ENCODE peak calls at places on chromosome 15, in five cellular contexts. One of them, this sample, is unnamed.

GRCh38 chr15:98724017-98724416 is 75.7 kb downstream of the IGF1R start:
- DNase-seq in GM20000: no peak
- DNase-seq in IMR-90: no peak
- DNase-seq in mesothelial cell of epicardium: no peak
- DNase-seq in neural crest cell: no peak
- DNase-seq in this sample: no peak

GRCh38 chr15:35060591-35060990 is 24.5 kb downstream of the NANOGP8 start:
- DNase-seq in mesothelial cell of epicardium: no peak
- DNase-seq in neural crest cell: no peak
- DNase-seq in IMR-90: no peak
- DNase-seq in GM20000: no peak
- DNase-seq in this sample: no peak

GRCh38 chr15:68531794-68532193 is 47.0 kb upstream of the CORO2B start:
- DNase-seq in GM20000: no peak
- DNase-seq in neural crest cell: no peak
- DNase-seq in mesothelial cell of epicardium: no peak
- DNase-seq in IMR-90: no peak
- DNase-seq in this sample: no peak

GRCh38 chr15:73957276-73957675 is 31.0 kb downstream of the LOXL1 start:
- DNase-seq in neural crest cell: no peak
- DNase-seq in IMR-90: no peak
- DNase-seq in GM20000: no peak
- DNase-seq in mesothelial cell of epicardium: no peak
- DNase-seq in this sample: no peak

GRCh38 chr15:37009288-37009687 is 91.1 kb downstream of the MEIS2 start:
- DNase-seq in IMR-90: no peak
- DNase-seq in mesothelial cell of epicardium: no peak
- DNase-seq in GM20000: no peak
- DNase-seq in neural crest cell: no peak
- DNase-seq in this sample: no peak

GRCh38 chr15:101258238-101259144 is 6.6 kb upstream of the CHSY1 start:
- DNase-seq in IMR-90: peak
- DNase-seq in neural crest cell: peak
- DNase-seq in mesothelial cell of epicardium: peak
- DNase-seq in GM20000: peak
- DNase-seq in this sample: peak

GRCh38 chr15:31086344-31086743 is 15.2 kb downstream of the TRPM1 start:
- DNase-seq in mesothelial cell of epicardium: no peak
- DNase-seq in IMR-90: no peak
- DNase-seq in GM20000: no peak
- DNase-seq in neural crest cell: no peak
- DNase-seq in this sample: no peak

GRCh38 chr15:101556273-101556672 is 66.8 kb upstream of the PCSK6 start:
- DNase-seq in GM20000: no peak
- DNase-seq in neural crest cell: no peak
- DNase-seq in IMR-90: no peak
- DNase-seq in mesothelial cell of epicardium: no peak
- DNase-seq in this sample: no peak

GRCh38 chr15:94287794-94288246 is 56.5 kb downstream of the MCTP2 start:
- DNase-seq in neural crest cell: no peak
- DNase-seq in GM20000: peak
- DNase-seq in IMR-90: no peak
- DNase-seq in mesothelial cell of epicardium: no peak
- DNase-seq in this sample: no peak

GRCh38 chr15:80970018-80970657 is 19.5 kb downstream of the MESD start:
- DNase-seq in IMR-90: peak
- DNase-seq in neural crest cell: peak
- DNase-seq in GM20000: peak
- DNase-seq in mesothelial cell of epicardium: peak
- DNase-seq in this sample: peak

GRCh38 chr15:83081256-83082014 is 14.4 kb upstream of the BTBD1 start:
- DNase-seq in GM20000: no peak
- DNase-seq in mesothelial cell of epicardium: no peak
- DNase-seq in neural crest cell: no peak
- DNase-seq in IMR-90: no peak
- DNase-seq in this sample: no peak

GRCh38 chr15:68098465-68098864 is 44.4 kb downstream of the PIAS1 start:
- DNase-seq in mesothelial cell of epicardium: no peak
- DNase-seq in IMR-90: no peak
- DNase-seq in GM20000: no peak
- DNase-seq in neural crest cell: no peak
- DNase-seq in this sample: no peak

GRCh38 chr15:80533934-80534333 is 129.8 kb downstream of the ARNT2 start:
- DNase-seq in mesothelial cell of epicardium: no peak
- DNase-seq in GM20000: no peak
- DNase-seq in IMR-90: no peak
- DNase-seq in neural crest cell: no peak
- DNase-seq in this sample: no peak

GRCh38 chr15:60573936-60574335 is 95.0 kb upstream of the ICE2 start:
- DNase-seq in IMR-90: no peak
- DNase-seq in neural crest cell: no peak
- DNase-seq in mesothelial cell of epicardium: no peak
- DNase-seq in GM20000: no peak
- DNase-seq in this sample: no peak

GRCh38 chr15:70260096-70260495 is 162.4 kb upstream of the TLE3 start:
- DNase-seq in GM20000: no peak
- DNase-seq in mesothelial cell of epicardium: no peak
- DNase-seq in neural crest cell: no peak
- DNase-seq in IMR-90: no peak
- DNase-seq in this sample: no peak

GRCh38 chr15:65653781-65654521 is 32.2 kb downstream of the SLC24A1 start:
- DNase-seq in neural crest cell: no peak
- DNase-seq in IMR-90: peak
- DNase-seq in GM20000: no peak
- DNase-seq in mesothelial cell of epicardium: no peak
- DNase-seq in this sample: no peak

GRCh38 chr15:68501616-68502015 is 69.7 kb upstream of the ITGA11 start:
- DNase-seq in neural crest cell: no peak
- DNase-seq in mesothelial cell of epicardium: no peak
- DNase-seq in GM20000: no peak
- DNase-seq in IMR-90: no peak
- DNase-seq in this sample: no peak

GRCh38 chr15:71054286-71054952 is 60.9 kb upstream of the THSD4 start:
- DNase-seq in neural crest cell: no peak
- DNase-seq in GM20000: no peak
- DNase-seq in mesothelial cell of epicardium: no peak
- DNase-seq in IMR-90: peak
- DNase-seq in this sample: no peak

GRCh38 chr15:64149424-64150235 is 1.9 kb upstream of the SNX22 start:
- DNase-seq in GM20000: no peak
- DNase-seq in neural crest cell: no peak
- DNase-seq in mesothelial cell of epicardium: no peak
- DNase-seq in IMR-90: no peak
- DNase-seq in this sample: no peak
- TF ChIP-seq CTCF in GM20000: peak
- TF ChIP-seq CTCF in neural crest cell: peak
- TF ChIP-seq CTCF in mesothelial cell of epicardium: no peak
- TF ChIP-seq CTCF in IMR-90: peak
- TF ChIP-seq CTCF in this sample: no peak

DNA sequence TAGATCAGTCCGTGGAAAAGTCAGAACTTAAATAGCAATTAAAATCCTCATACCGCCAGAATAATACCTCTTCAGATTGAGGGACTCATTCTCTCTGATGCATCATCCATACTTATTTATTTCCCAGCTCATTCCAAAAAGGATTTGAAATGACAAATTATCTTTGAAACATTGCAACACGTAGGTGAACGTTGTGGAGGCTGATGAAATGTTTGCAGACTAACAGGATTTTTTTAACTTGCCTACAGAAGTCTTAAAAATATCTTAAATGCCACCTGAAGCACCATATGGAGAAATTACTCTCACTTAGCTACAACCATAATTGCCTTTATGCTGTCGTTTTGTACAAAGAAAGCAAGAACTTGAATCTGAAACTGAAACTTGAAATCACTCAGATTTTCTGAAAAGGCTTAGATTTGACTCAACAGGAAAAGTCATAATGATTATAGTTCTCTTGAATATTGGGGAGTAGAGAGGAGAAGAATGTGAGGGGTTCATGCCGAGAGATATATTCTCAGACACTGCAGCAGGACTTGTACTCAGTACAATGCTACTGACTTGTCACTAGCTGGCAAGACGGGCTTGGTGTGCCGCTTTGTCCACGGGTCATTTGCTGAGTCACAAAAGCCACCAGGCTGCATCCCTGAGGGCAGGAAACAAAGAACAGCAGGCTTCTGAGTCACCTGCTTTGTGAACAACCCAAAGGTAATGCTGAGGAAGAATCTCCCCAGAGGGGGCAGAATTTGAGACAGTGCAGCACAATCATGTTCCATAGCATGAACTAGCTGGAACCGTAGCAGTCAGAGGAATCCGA is 7.1 kb upstream of the FMN1 start:
- DNase-seq in neural crest cell: no peak
- DNase-seq in IMR-90: peak
- DNase-seq in mesothelial cell of epicardium: no peak
- DNase-seq in GM20000: peak
- DNase-seq in this sample: peak
- TF ChIP-seq CTCF in neural crest cell: peak
- TF ChIP-seq CTCF in IMR-90: no peak
- TF ChIP-seq CTCF in mesothelial cell of epicardium: no peak
- TF ChIP-seq CTCF in GM20000: no peak
- TF ChIP-seq CTCF in this sample: peak

GRCh38 chr15:87631093-87631492 is 625.4 kb downstream of the NTRK3 start:
- DNase-seq in neural crest cell: no peak
- DNase-seq in IMR-90: no peak
- DNase-seq in GM20000: no peak
- DNase-seq in mesothelial cell of epicardium: no peak
- DNase-seq in this sample: no peak

GRCh38 chr15:87634361-87634760 is 622.2 kb downstream of the NTRK3 start:
- DNase-seq in neural crest cell: no peak
- DNase-seq in mesothelial cell of epicardium: no peak
- DNase-seq in GM20000: no peak
- DNase-seq in IMR-90: no peak
- DNase-seq in this sample: no peak

GRCh38 chr15:87632364-87632763 is 624.2 kb downstream of the NTRK3 start:
- DNase-seq in mesothelial cell of epicardium: no peak
- DNase-seq in GM20000: no peak
- DNase-seq in neural crest cell: no peak
- DNase-seq in IMR-90: no peak
- DNase-seq in this sample: no peak

GRCh38 chr15:87633471-87633870 is 623.1 kb downstream of the NTRK3 start:
- DNase-seq in GM20000: no peak
- DNase-seq in neural crest cell: no peak
- DNase-seq in IMR-90: no peak
- DNase-seq in mesothelial cell of epicardium: no peak
- DNase-seq in this sample: no peak

GRCh38 chr15:87631775-87632174 is 624.8 kb downstream of the NTRK3 start:
- DNase-seq in neural crest cell: no peak
- DNase-seq in IMR-90: no peak
- DNase-seq in mesothelial cell of epicardium: no peak
- DNase-seq in GM20000: no peak
- DNase-seq in this sample: no peak
- TF ChIP-seq CTCF in neural crest cell: no peak
- TF ChIP-seq CTCF in IMR-90: no peak
- TF ChIP-seq CTCF in mesothelial cell of epicardium: no peak
- TF ChIP-seq CTCF in GM20000: no peak
- TF ChIP-seq CTCF in this sample: no peak

DNA sequence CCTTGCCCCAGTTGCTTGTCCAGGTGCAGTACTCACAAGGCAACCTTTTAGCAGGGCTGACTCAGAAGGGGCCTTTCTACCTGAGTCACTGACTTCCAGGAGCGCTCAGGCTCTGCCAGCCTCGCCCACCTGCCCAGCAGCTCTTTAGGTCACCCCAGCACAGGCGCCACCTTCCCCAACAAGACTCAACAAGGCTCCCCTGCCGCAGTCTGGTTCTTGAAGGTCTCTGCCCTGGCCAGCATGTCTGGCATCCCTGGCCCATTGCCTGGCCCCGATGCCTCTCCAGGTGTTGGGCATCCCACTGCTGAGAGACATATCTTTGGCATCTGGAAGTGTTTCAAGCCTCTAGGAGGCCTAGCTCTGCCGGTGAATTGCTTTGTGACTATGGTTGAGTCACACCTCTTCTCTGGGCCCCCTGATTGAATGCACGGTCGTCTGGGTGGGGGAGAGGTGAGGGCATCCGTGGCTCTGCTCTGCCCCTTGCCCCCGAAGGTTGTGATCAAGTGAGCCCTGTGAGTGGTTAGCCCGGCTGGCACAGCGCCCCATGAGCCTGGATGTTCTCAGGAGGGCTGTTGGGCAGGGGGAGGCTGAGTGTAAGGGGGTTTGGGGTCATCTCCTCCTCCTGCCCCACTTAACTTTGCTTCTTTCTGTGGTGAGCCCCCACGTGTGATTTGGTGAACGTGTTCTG is 21.6 kb downstream of the SNX33 start:
- DNase-seq in GM20000: no peak
- DNase-seq in mesothelial cell of epicardium: no peak
- DNase-seq in neural crest cell: no peak
- DNase-seq in IMR-90: peak
- DNase-seq in this sample: no peak
- TF ChIP-seq CTCF in GM20000: no peak
- TF ChIP-seq CTCF in mesothelial cell of epicardium: no peak
- TF ChIP-seq CTCF in neural crest cell: no peak
- TF ChIP-seq CTCF in IMR-90: no peak
- TF ChIP-seq CTCF in this sample: no peak

GRCh38 chr15:92365079-92365478 is 28.6 kb upstream of the ST8SIA2 start:
- DNase-seq in neural crest cell: no peak
- DNase-seq in mesothelial cell of epicardium: peak
- DNase-seq in GM20000: no peak
- DNase-seq in IMR-90: no peak
- DNase-seq in this sample: no peak
- TF ChIP-seq CTCF in neural crest cell: no peak
- TF ChIP-seq CTCF in mesothelial cell of epicardium: no peak
- TF ChIP-seq CTCF in GM20000: no peak
- TF ChIP-seq CTCF in IMR-90: no peak
- TF ChIP-seq CTCF in this sample: no peak

This sample was measured in glutamatergic neuron.